ENCODE peak calls at places on chromosomes 3 and 15, in five cellular contexts. D, L, T, U and O are unnamed samples.

GRCh38 chr3:172550347-172550943 is 27.2 kb upstream of the TNFSF10 start:
- DNase-seq in D (peak), L (no peak), T (peak), U (peak), O (no peak)

GRCh38 chr3:66419053-66419440 is 81.8 kb downstream of the LRIG1 start:
- DNase-seq in D (no peak), L (no peak), T (no peak), U (no peak), O (no peak)

GRCh38 chr3:128408693-128409620 is 57.7 kb downstream of the DNAJB8 start:
- DNase-seq in D (no peak), L (no peak), T (no peak), U (no peak), O (no peak)

GRCh38 chr15:63435416-63435815 is 53.8 kb upstream of the CA12 start:
- DNase-seq in D (no peak), L (no peak), T (no peak), U (no peak), O (no peak)

GRCh38 chr3:115685097-115685496 is 61.8 kb downstream of the GAP43 start:
- DNase-seq in D (no peak), L (no peak), T (no peak), U (no peak), O (no peak)

GRCh38 chr3:30535515-30535914 is 70.9 kb upstream of the TGFBR2 start:
- DNase-seq in D (no peak), L (no peak), T (peak), U (no peak), O (no peak)

GRCh38 chr3:58260733-58261132 is 23.1 kb downstream of the ABHD6 start:
- DNase-seq in D (no peak), L (no peak), T (no peak), U (no peak), O (no peak)

GRCh38 chr3:113273011-113273410 is 61.7 kb downstream of the BOC start:
- DNase-seq in D (no peak), L (no peak), T (no peak), U (no peak), O (peak)

GRCh38 chr3:188584162-188584529 is 430.2 kb downstream of the LPP start:
- DNase-seq in D (peak), L (no peak), T (peak), U (peak), O (no peak)

GRCh38 chr3:197520311-197521276 is 35.2 kb downstream of the BDH1 start:
- DNase-seq in D (peak), L (peak), T (peak), U (no peak), O (peak)

GRCh38 chr3:17605032-17605431 is 137.4 kb downstream of the TBC1D5 start:
- DNase-seq in D (peak), L (no peak), T (peak), U (peak), O (no peak)

GRCh38 chr3:187286467-187287059 is 5.0 kb downstream of the MASP1 start:
- DNase-seq in D (peak), L (no peak), T (peak), U (no peak), O (no peak)

GRCh38 chr15:58361291-58361759 is 70.5 kb upstream of the LIPC start:
- DNase-seq in D (peak), L (peak), T (peak), U (no peak), O (no peak)

GRCh38 chr3:101271728-101272127 is 48.6 kb downstream of the IMPG2 start:
- DNase-seq in D (no peak), L (no peak), T (no peak), U (no peak), O (no peak)

GRCh38 chr3:175129126-175129525 is 270.0 kb downstream of the NAALADL2 start:
- DNase-seq in D (peak), L (no peak), T (no peak), U (no peak), O (no peak)

GRCh38 chr3:190505381-190506003 is 8.4 kb upstream of the IL1RAP start:
- DNase-seq in D (no peak), L (no peak), T (no peak), U (no peak), O (no peak)

GRCh38 chr15:98562361-98562791 is 86.0 kb upstream of the IGF1R start:
- DNase-seq in D (no peak), L (no peak), T (no peak), U (no peak), O (no peak)

GRCh38 chr15:95051881-95052280 is 820.5 kb downstream of the MCTP2 start:
- DNase-seq in D (no peak), L (no peak), T (peak), U (no peak), O (no peak)

GRCh38 chr15:43941555-43941954 is 114.8 kb downstream of the WDR76 start:
- DNase-seq in D (no peak), L (no peak), T (peak), U (no peak), O (no peak)

GRCh38 chr15:41568350-41569017 is 9.5 kb downstream of the TYRO3 start:
- DNase-seq in D (no peak), L (no peak), T (peak), U (peak), O (no peak)

GRCh38 chr15:52028431-52029093 is 9.5 kb downstream of the MAPK6 start:
- DNase-seq in D (no peak), L (no peak), T (no peak), U (no peak), O (no peak)

GRCh38 chr15:68652141-68652540 is 73.3 kb downstream of the CORO2B start:
- DNase-seq in D (no peak), L (peak), T (no peak), U (no peak), O (no peak)

GRCh38 chr3:63975705-63976104 is 47.6 kb downstream of the PSMD6 start:
- DNase-seq in D (no peak), L (no peak), T (peak), U (no peak), O (no peak)

GRCh38 chr15:22868495-22868894 is 30.0 kb downstream of the NIPA2 start:
- DNase-seq in D (no peak), L (no peak), T (no peak), U (peak), O (no peak)

GRCh38 chr3:190205739-190206138 is 85.0 kb upstream of the P3H2 start:
- DNase-seq in D (peak), L (no peak), T (peak), U (no peak), O (no peak)

GRCh38 chr3:185207931-185208746 is 45.7 kb downstream of the EHHADH start:
- DNase-seq in D (peak), L (no peak), T (no peak), U (no peak), O (no peak)

GRCh38 chr3:150582620-150583019 is 20.5 kb upstream of the SELENOT start:
- DNase-seq in D (no peak), L (no peak), T (no peak), U (no peak), O (no peak)

GRCh38 chr15:101578443-101578894 is 73.7 kb downstream of the TM2D3 start:
- DNase-seq in D (peak), L (peak), T (no peak), U (peak), O (no peak)

GRCh38 chr3:71581981-71582611 is 1.4 kb downstream of the FOXP1 start:
- DNase-seq in D (peak), L (no peak), T (peak), U (no peak), O (peak)

GRCh38 chr15:46879067-46879770 is 838.1 kb upstream of the SEMA6D start:
- DNase-seq in D (no peak), L (no peak), T (no peak), U (peak), O (no peak)

GRCh38 chr15:81897011-81897677 is 148.7 kb downstream of the MEX3B start:
- DNase-seq in D (no peak), L (no peak), T (peak), U (no peak), O (no peak)

GRCh38 chr3:133294253-133294652 is 105.6 kb upstream of the BFSP2 start:
- DNase-seq in D (peak), L (no peak), T (peak), U (peak), O (no peak)